ENCODE peak calls at places on chromosome 11, in five cellular contexts. K is neural crest cell, H is AG09319, M is body of pancreas, J is ovary. X is an unnamed sample.

GRCh38 chr11:7079545-7080135 is 9.2 kb upstream of the RBMXL2 start:
- DNase-seq in J (no peak), M (no peak), K (no peak), H (no peak), X (no peak)

GRCh38 chr11:122727101-122727929 is 71.8 kb downstream of the UBASH3B start:
- DNase-seq in J (no peak), K (no peak), M (no peak), H (no peak), X (no peak)

GRCh38 chr11:100827934-100828661 is 141.0 kb downstream of the ARHGAP42 start:
- DNase-seq in M (peak), H (no peak), J (no peak), K (no peak), X (peak)

GRCh38 chr11:68798221-68798813 is 43.4 kb downstream of the CPT1A start:
- DNase-seq in H (no peak), J (no peak), M (no peak), K (peak), X (peak)

GRCh38 chr11:124481365-124482323 is 36.1 kb upstream of the OR8B8 start:
- DNase-seq in H (peak), K (no peak), J (no peak), M (no peak), X (no peak)

GRCh38 chr11:126104420-126104819 is 41.8 kb upstream of the CDON start:
- DNase-seq in H (no peak), J (no peak), M (no peak), K (no peak), X (no peak)

GRCh38 chr11:68837583-68838571 is 3.8 kb downstream of the CPT1A start:
- DNase-seq in K (no peak), J (no peak), M (no peak), H (no peak), X (no peak)

GRCh38 chr11:62923634-62924411 is 2.7 kb upstream of the CHRM1 start:
- DNase-seq in H (no peak), M (no peak), K (peak), J (no peak), X (no peak)

GRCh38 chr11:102552447-102553200 is 22.1 kb upstream of the MMP7 start:
- DNase-seq in K (no peak), H (no peak), J (no peak), M (peak), X (no peak)

GRCh38 chr11:44928144-44928543 is 22.5 kb downstream of the TP53I11 start:
- DNase-seq in M (no peak), J (no peak), H (no peak), K (no peak), X (no peak)

GRCh38 chr11:32884770-32885384 is 7.7 kb upstream of the QSER1 start:
- DNase-seq in J (no peak), H (no peak), M (no peak), K (no peak), X (no peak)
- TF ChIP-seq CTCF in J (no peak), H (peak), M (peak), K (peak), X (peak)

GRCh38 chr11:97269527-97269926 is 879.7 kb downstream of the JRKL start:
- DNase-seq in K (no peak), H (no peak), J (no peak), M (no peak), X (no peak)
- TF ChIP-seq CTCF in K (peak), H (no peak), J (no peak), M (no peak), X (peak)

DNA sequence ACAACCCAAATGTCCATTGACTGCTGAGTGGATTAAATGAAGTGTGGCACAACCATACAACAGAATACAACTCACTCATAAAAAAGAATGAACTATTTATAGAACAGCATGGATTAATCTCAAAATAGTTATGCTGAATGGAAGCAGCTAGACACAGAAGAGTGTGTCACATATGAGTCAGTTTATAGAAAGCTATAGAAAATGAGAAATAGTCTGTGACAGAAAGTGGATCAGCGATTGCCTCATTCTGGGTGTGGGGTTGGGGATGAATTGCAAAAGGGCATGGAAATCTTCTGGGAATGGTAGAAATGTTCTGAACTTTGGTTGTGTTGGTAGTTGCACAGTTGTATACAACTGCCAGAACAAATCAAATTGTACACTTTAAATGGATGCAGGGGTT is 37.4 kb downstream of the PRR5L start:
- DNase-seq in K (no peak), H (no peak), J (no peak), M (no peak), X (no peak)
- TF ChIP-seq CTCF in K (no peak), H (no peak), J (no peak), M (no peak), X (no peak)

GRCh38 chr11:57203882-57204281 is 22.1 kb downstream of the LRRC55 start:
- DNase-seq in M (no peak), K (no peak), H (no peak), J (no peak), X (no peak)

GRCh38 chr11:57203359-57203758 is 21.6 kb downstream of the LRRC55 start:
- DNase-seq in H (no peak), J (no peak), K (no peak), M (peak), X (no peak)

GRCh38 chr11:57202282-57202681 is 20.5 kb downstream of the LRRC55 start:
- DNase-seq in J (no peak), M (no peak), H (no peak), K (no peak), X (no peak)

GRCh38 chr11:57207160-57207559 is 25.4 kb downstream of the LRRC55 start:
- DNase-seq in K (no peak), J (no peak), M (no peak), H (no peak), X (no peak)

DNA sequence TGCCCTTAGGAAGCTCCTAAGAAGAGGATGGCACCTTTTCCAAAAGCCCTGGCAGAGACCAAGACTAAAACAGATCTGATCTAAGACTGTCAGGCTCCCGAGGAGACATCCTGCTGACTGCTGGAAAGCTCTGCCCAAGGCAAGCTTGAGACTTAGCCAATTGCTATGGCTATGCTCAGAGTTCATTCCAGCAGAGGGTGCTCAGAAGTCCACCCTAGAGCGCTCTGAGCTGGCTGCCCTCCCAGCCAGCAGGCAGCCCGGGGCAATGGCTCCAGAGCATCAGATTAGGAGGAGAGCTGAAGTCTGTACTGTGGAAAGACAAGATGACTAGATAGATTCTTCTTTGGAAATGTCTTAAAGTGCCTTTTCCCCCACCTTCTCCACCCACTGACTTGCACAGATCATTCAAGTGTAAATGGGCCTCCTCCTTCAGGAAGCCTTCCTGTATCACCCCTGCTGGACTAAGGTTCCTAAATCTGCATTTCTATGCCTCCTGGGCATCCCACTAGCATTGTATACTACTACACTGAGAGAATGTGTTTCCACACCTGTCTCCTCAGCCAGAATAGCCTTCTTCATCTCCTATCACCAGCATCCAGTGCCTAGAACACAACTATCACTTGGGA is 23.4 kb downstream of the LRRC55 start:
- DNase-seq in H (peak), M (no peak), J (no peak), K (no peak), X (no peak)
- TF ChIP-seq CTCF in H (peak), M (no peak), J (no peak), K (no peak), X (no peak)

GRCh38 chr11:56624661-56625110 is 10.0 kb upstream of the OR5M1 start:
- DNase-seq in H (no peak), M (no peak), K (no peak), J (no peak), X (no peak)
- TF ChIP-seq CTCF in H (peak), M (peak), K (peak), J (no peak), X (peak)

GRCh38 chr11:98260983-98261382 is 759.8 kb upstream of the CNTN5 start:
- DNase-seq in M (no peak), K (no peak), H (no peak), J (no peak), X (no peak)
- TF ChIP-seq CTCF in M (no peak), K (peak), H (no peak), J (no peak), X (peak)

GRCh38 chr11:134978388-134979088 is 566.5 kb upstream of the B3GAT1 start:
- DNase-seq in M (no peak), H (no peak), K (no peak), J (no peak), X (no peak)
- TF ChIP-seq CTCF in M (no peak), H (no peak), K (no peak), J (no peak), X (no peak)

GRCh38 chr11:72352859-72353551 is 81.3 kb downstream of the CLPB start:
- DNase-seq in H (peak), M (no peak), K (peak), J (no peak), X (no peak)
- TF ChIP-seq CTCF in H (peak), M (no peak), K (peak), J (no peak), X (peak)

DNA sequence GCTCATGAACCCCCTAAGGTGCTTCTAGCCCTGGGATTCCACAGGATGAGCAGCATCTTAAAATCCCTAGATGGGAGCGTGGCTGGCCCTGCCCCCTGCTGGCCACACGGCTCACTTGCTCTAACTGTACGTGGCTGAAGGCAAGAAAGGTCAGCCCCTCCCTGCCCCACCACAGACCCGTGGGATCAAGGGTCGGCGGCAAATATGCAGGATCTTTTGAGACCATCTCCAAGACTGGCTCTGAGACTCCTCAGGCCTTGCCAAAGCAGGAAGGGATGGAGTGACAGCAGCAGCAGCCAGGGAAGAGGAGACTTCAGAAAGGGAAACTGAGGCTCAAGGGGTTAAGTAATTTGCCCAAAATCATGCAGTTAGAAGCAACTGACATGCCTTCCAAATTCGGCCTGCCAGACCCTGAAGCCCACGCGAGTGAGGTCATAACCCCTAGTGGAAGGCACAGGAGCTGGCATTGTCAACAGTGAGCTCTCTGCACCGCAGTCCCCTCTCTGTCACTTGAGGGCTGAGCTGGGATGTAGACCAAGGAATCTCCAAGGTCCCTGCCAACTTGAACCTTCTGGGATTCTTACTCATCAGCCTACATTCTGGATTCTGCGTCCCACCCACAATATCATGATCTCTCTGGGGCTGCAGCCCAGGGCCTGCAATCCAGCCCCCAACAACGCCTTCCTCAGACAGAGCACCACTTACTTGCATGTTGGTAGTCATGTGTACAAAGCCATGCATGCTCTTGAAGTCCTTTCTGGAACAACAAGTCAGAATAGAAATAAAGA is 31.4 kb downstream of the CREB3L1 start:
- DNase-seq in K (peak), H (no peak), J (peak), M (peak), X (peak)
- TF ChIP-seq CTCF in K (peak), H (peak), J (peak), M (peak), X (peak)

X was measured in progenitor cell of endocrine pancreas.